ENCODE peak calls at places on chromosomes 11 and 22, in five cellular contexts. Y is right lobe of liver, L is RWPE1, B is upper lobe of right lung, X is pancreas. D is an unnamed sample.
A peak's percentile ranks its signal among the peaks of the same experiment; 100 is the strongest.

GRCh38 chr11:25860677-25861445 is 471.1 kb upstream of the ANO3 start:
- DNase-seq in Y (no peak), L (no peak), B (no peak), X (no peak), D (no peak)

GRCh38 chr11:57639321-57640067 is 10.2 kb downstream of the YPEL4 start:
- DNase-seq in Y (no peak), L (no peak), B (no peak), X (no peak), D (peak; percentile 94)

GRCh38 chr11:64334764-64335741 is 5.0 kb upstream of the CCDC88B start:
- DNase-seq in Y (no peak), L (peak; percentile 98), B (peak; percentile 85), X (no peak), D (peak; percentile 59)

GRCh38 chr11:8063319-8063718 is 17.7 kb upstream of the TUB start:
- DNase-seq in Y (peak; percentile 39), L (no peak), B (no peak), X (no peak), D (no peak)

GRCh38 chr11:84549221-84549620 is 1077.9 kb downstream of the DLG2 start:
- DNase-seq in Y (no peak), L (no peak), B (no peak), X (no peak), D (no peak)

GRCh38 chr11:21511835-21512440 is 680.9 kb upstream of the ANO5 start:
- DNase-seq in Y (peak; percentile 69), L (peak; percentile 36), B (peak; percentile 72), X (peak; percentile 69), D (peak; percentile 85)

GRCh38 chr11:45617886-45618601 is 47.4 kb downstream of the CHST1 start:
- DNase-seq in Y (no peak), L (no peak), B (no peak), X (no peak), D (no peak)

GRCh38 chr11:64568041-64568571 is 22.9 kb upstream of the SLC22A12 start:
- DNase-seq in Y (no peak), L (no peak), B (peak; percentile 63), X (no peak), D (no peak)

GRCh38 chr22:49235463-49236300 is 592.0 kb downstream of the BRD1 start:
- DNase-seq in Y (peak; percentile 20), L (no peak), B (no peak), X (no peak), D (no peak)

GRCh38 chr22:44596726-44597125 is 98.7 kb upstream of the RTL6 start:
- DNase-seq in Y (no peak), L (no peak), B (no peak), X (no peak), D (no peak)

GRCh38 chr22:35312198-35313059 is 12.7 kb downstream of the TOM1 start:
- DNase-seq in Y (peak; percentile 89), L (peak; percentile 35), B (peak; percentile 44), X (no peak), D (no peak)

GRCh38 chr11:69167916-69168691 is 12.4 kb downstream of the SMIM38 start:
- DNase-seq in Y (no peak), L (peak; percentile 33), B (peak; percentile 47), X (no peak), D (no peak)

GRCh38 chr11:38990139-38990538 is 2392.1 kb upstream of the RAG2 start:
- DNase-seq in Y (no peak), L (no peak), B (no peak), X (no peak), D (no peak)

GRCh38 chr11:12271241-12271640 is 106.1 kb upstream of the PARVA start:
- DNase-seq in Y (no peak), L (no peak), B (no peak), X (no peak), D (no peak)

GRCh38 chr11:35412285-35412684 is 7.1 kb downstream of the SLC1A2 start:
- DNase-seq in Y (no peak), L (no peak), B (no peak), X (no peak), D (no peak)

GRCh38 chr11:78212586-78213371 is 24.1 kb downstream of the USP35 start:
- DNase-seq in Y (no peak), L (no peak), B (no peak), X (no peak), D (no peak)

GRCh38 chr11:10893713-10894112 is 35.9 kb upstream of the ZBED5 start:
- DNase-seq in Y (no peak), L (no peak), B (no peak), X (no peak), D (no peak)

GRCh38 chr11:10894666-10895065 is 36.8 kb upstream of the ZBED5 start:
- DNase-seq in Y (no peak), L (no peak), B (no peak), X (no peak), D (no peak)

GRCh38 chr11:10895285-10895684 is 37.4 kb upstream of the ZBED5 start:
- DNase-seq in Y (no peak), L (no peak), B (no peak), X (no peak), D (no peak)

GRCh38 chr11:10891321-10891720 is 33.5 kb upstream of the ZBED5 start:
- DNase-seq in Y (no peak), L (no peak), B (no peak), X (no peak), D (no peak)

DNA sequence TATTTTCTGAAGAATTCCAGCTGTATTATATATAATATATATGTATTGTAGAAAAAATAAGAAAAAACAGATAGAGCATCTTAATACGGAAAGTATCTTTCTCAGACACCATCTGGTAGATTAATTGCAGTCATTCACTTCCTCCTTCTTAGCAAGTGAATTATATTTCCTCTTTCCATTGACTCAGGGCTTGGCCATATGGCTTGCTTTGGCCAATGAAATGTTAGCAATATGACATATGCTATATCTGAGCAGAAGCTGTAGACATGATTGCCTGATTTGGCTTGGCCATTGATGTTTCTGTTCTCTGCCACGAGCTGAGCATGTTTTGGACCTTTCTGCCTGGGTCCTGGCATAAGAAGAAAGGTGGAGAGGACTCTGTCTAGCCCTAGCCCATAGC is 34.4 kb upstream of the ZBED5 start:
- DNase-seq in Y (no peak), L (no peak), B (no peak), X (no peak), D (no peak)
- TF ChIP-seq CTCF in Y (no peak), L (no peak), B (no peak), X (no peak), D (no peak)

GRCh38 chr11:27211370-27212127 is 151.5 kb downstream of the CCDC34 start:
- DNase-seq in Y (no peak), L (no peak), B (no peak), X (no peak), D (no peak)
- TF ChIP-seq CTCF in Y (peak; percentile 56), L (no peak), B (peak; percentile 39), X (peak; percentile 25), D (peak; percentile 29)

DNA sequence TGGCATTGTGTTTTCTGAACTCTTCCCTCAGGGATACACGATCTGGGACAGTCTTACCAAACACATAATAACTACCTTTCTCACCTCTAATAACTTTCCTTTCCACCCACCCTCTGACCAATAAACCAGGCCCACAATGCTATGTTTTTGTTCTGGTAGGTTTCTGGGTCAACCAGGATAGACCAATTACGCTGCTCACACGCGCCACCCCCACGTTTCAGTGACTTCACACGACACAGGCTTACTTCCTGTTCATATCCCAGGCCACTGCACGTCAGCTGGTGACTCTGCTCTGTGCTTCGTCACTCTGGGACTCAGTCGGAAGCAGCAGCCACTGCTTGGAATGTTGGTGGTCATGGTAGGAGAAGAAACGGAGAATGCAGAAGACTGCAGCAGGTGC is 2.5 kb downstream of the KRTAP5-4 start:
- DNase-seq in Y (no peak), L (no peak), B (no peak), X (no peak), D (no peak)
- TF ChIP-seq CTCF in Y (no peak), L (no peak), B (no peak), X (no peak), D (no peak)

DNA sequence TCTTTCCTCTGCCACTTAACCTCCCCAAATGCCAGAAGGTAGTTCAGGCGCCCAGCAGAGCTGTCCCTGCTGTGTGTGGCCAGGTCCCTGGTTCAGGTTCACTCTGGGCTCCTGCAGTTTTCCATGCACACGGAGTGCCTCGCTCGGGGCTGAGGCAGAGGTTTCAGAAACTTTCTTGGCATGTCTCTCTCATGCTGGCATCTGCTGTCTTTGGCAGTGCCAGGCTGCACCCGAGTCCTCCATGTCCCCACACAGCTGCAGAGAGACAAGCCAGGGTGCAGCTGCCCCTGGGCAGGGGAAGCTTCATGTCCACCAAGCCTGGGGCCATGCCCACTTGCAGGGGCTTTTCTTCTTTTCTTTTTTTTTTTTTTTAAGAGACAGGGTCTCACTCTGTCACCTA is 7.0 kb upstream of the NEFH start:
- DNase-seq in Y (no peak), L (no peak), B (no peak), X (no peak), D (no peak)
- TF ChIP-seq CTCF in Y (no peak), L (no peak), B (no peak), X (no peak), D (no peak)

DNA sequence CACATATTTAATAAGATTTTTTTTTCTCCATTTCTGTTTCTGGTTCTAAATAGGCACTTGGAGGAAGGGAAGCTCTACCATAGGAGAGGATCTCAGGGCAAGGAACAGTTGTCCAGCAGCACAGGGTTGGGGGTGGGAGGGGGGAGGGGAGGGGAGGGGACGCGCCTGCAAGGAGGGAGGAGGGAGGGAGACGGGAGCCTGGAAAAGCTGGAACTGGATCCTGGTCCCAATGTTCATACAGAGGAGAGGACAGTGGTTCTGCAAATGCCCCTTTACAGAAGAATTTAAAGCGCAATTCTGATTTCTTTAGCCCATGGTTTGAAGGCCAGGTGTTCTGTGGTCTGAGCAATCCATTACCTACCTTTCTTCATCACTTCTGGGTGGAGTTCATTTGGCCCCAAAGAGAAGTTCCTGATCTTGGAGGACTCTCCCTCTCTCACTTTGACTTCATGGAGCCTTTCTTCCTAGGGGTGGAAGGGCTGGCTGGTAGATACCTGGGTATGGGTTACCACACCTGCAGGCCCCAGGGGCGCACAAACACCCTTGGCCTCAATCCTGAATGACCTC is 348.9 kb upstream of the NCAM1 start:
- DNase-seq in Y (no peak), L (no peak), B (no peak), X (no peak), D (peak; percentile 52)
- TF ChIP-seq CTCF in Y (no peak), L (no peak), B (no peak), X (no peak), D (no peak)

GRCh38 chr22:36334081-36334831 is 53.5 kb downstream of the MYH9 start:
- DNase-seq in Y (no peak), L (no peak), B (no peak), X (no peak), D (no peak)
- TF ChIP-seq CTCF in Y (no peak), L (no peak), B (no peak), X (no peak), D (no peak)

DNA sequence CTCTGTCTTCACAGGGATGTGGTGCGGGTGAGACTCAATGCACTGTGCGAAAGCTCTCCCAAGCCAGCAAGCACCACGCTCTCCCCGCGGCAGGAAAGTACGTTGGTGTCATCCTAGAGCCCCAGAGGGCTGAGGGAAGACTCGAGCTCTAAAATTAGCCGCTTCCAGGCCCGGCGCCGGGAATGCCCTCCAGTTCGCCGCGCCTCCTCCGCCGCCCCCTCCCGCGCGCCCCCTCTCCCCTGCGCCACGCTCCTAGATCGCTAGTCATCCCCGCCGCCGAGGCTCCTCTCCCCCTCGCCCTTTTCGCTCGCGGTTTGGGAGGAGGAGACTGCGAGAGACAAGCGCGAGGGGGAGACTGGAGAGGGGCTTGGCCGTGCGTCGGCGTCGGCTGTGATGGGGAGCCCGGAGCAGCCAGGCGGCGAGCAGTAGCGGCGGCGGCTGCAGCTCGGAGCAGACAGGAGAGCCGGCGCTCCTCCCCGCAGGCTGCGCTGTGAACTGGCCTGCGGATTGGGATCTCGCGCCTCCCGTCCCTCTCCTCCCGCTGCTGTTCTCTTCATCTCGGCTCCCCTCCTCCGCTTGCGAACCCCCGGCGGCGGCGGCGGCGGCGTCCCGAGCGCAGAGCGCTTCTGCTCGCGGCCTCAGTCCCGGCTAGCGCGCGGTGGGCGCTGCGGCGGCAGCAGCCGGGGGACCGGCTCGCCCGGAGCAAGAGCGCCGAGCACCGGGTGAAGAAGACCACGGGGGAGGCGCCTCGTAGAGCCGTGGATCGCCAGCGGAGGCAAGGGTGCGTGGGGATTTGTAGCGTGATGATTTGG is at the start of gene FAT3:
- DNase-seq in Y (no peak), L (peak; percentile 30), B (peak; percentile 63), X (peak; percentile 60), D (peak; percentile 81)
- TF ChIP-seq CTCF in Y (no peak), L (no peak), B (no peak), X (no peak), D (no peak)

D was measured in nephron progenitor cell.